ENCODE peak calls at places on chromosome 1, in nine cellular contexts. W is kidney tubule cell; P is retina; G is left ventricle myocardium inferior; A is stimulated activated CD8-positive, alpha-beta memory T cell treated with anti-CD3 and anti-CD28 coated beads, Interleukin-2, amount 100 ng/mL, for 48 hours; J is AG08395; D is right lobe of liver; Q is M059J; E is lung. R is an unnamed sample.

GRCh38 chr1:241934181-241934815 is 23.3 kb upstream of the BECN2 start:
- DNase-seq in W (peak), P (peak), G (no peak), A (no peak), J (peak), D (no peak), Q (peak), E (no peak), R (peak)

GRCh38 chr1:29339176-29339575 is 102.9 kb downstream of the PTPRU start:
- DNase-seq in W (no peak), P (no peak), G (no peak), A (no peak), J (no peak), D (no peak), Q (peak), E (no peak), R (no peak)

GRCh38 chr1:25774206-25774804 is 25.7 kb upstream of the SELENON start:
- DNase-seq in W (no peak), P (no peak), G (no peak), A (no peak), J (no peak), D (no peak), Q (no peak), E (no peak), R (no peak)

GRCh38 chr1:54463259-54464030 is 57.3 kb upstream of the SSBP3 start:
- DNase-seq in W (no peak), P (no peak), G (no peak), A (no peak), J (no peak), D (no peak), Q (no peak), E (no peak), R (no peak)

GRCh38 chr1:44326821-44327465 is 28.1 kb downstream of the ERI3 start:
- DNase-seq in W (peak), P (no peak), G (no peak), A (no peak), J (no peak), D (no peak), Q (peak), E (no peak), R (no peak)

GRCh38 chr1:7228252-7228961 is 443.2 kb downstream of the CAMTA1 start:
- DNase-seq in W (no peak), P (no peak), G (no peak), A (no peak), J (no peak), D (no peak), Q (peak), E (no peak), R (no peak)

GRCh38 chr1:73901656-73902276 is 296.2 kb downstream of the LRRIQ3 start:
- DNase-seq in W (no peak), P (no peak), G (no peak), A (no peak), J (no peak), D (no peak), Q (no peak), E (no peak), R (no peak)

GRCh38 chr1:2379733-2380404 is 11.5 kb downstream of the MORN1 start:
- DNase-seq in W (no peak), P (no peak), G (no peak), A (no peak), J (no peak), D (peak), Q (no peak), E (no peak), R (no peak)

GRCh38 chr1:34364376-34364775 is 187.7 kb downstream of the C1orf94 start:
- DNase-seq in W (no peak), P (no peak), G (no peak), A (no peak), J (no peak), D (no peak), Q (no peak), E (peak), R (no peak)

GRCh38 chr1:186950547-186950946 is 121.8 kb downstream of the PLA2G4A start:
- DNase-seq in W (peak), P (no peak), G (no peak), A (no peak), J (no peak), D (no peak), Q (peak), E (no peak), R (no peak)

GRCh38 chr1:19033926-19034680 is 77.6 kb upstream of the IFFO2 start:
- DNase-seq in W (peak), P (no peak), G (no peak), A (no peak), J (peak), D (no peak), Q (peak), E (no peak), R (no peak)

GRCh38 chr1:46643368-46643775 is 24.8 kb downstream of the ATPAF1 start:
- DNase-seq in W (peak), P (no peak), G (no peak), A (no peak), J (peak), D (no peak), Q (peak), E (no peak), R (no peak)

GRCh38 chr1:26833432-26834405 is 7.2 kb downstream of the ZDHHC18 start:
- DNase-seq in W (no peak), P (peak), G (peak), A (peak), J (no peak), D (peak), Q (no peak), E (peak), R (no peak)

GRCh38 chr1:155085504-155086181 is 7.0 kb downstream of the EFNA3 start:
- DNase-seq in W (peak), P (no peak), G (no peak), A (peak), J (peak), D (peak), Q (peak), E (peak), R (peak)

GRCh38 chr1:78284354-78284753 is 206.4 kb upstream of the PTGFR start:
- DNase-seq in W (peak), P (peak), G (no peak), A (no peak), J (peak), D (peak), Q (no peak), E (no peak), R (no peak)

GRCh38 chr1:91885331-91885715 is 628 bp downstream of the TGFBR3 start:
- DNase-seq in W (peak), P (peak), G (peak), A (no peak), J (no peak), D (peak), Q (no peak), E (peak), R (no peak)

GRCh38 chr1:156797212-156797871 is 19.3 kb downstream of the SH2D2A start:
- DNase-seq in W (peak), P (peak), G (no peak), A (no peak), J (peak), D (no peak), Q (peak), E (no peak), R (no peak)

GRCh38 chr1:110003747-110004428 is 19.3 kb downstream of the AHCYL1 start:
- DNase-seq in W (peak), P (no peak), G (peak), A (peak), J (peak), D (peak), Q (peak), E (peak), R (peak)

GRCh38 chr1:54940027-54940426 is 40.4 kb upstream of the TMEM61 start:
- DNase-seq in W (peak), P (no peak), G (no peak), A (no peak), J (peak), D (no peak), Q (peak), E (no peak), R (no peak)